ENCODE peak calls at places on chromosomes 5 and 9, in six cellular contexts. X, Z, K, V, U and G are unnamed samples.

GRCh38 chr5:68251804-68252648 is 36.5 kb downstream of the PIK3R1 start:
- DNase-seq in V (no peak), K (no peak), Z (no peak), X (peak; percentile 69), U (no peak), G (no peak)

GRCh38 chr5:180345781-180346180 is 7.4 kb downstream of the GFPT2 start:
- DNase-seq in X (no peak), K (no peak), Z (no peak), U (no peak), V (no peak), G (no peak)

GRCh38 chr9:93236541-93237206 is 52.7 kb downstream of the WNK2 start:
- DNase-seq in K (no peak), V (no peak), X (no peak), Z (no peak), U (no peak), G (no peak)

GRCh38 chr9:111148994-111149759 is 110.9 kb upstream of the LPAR1 start:
- DNase-seq in V (no peak), U (no peak), X (peak; percentile 27), K (no peak), Z (no peak), G (no peak)

GRCh38 chr5:32522429-32523143 is 62.8 kb upstream of the SUB1 start:
- DNase-seq in U (no peak), K (no peak), V (peak; percentile 95), X (peak; percentile 15), Z (no peak), G (no peak)

GRCh38 chr9:2179557-2179956 is 164.4 kb downstream of the SMARCA2 start:
- DNase-seq in U (no peak), V (no peak), Z (no peak), K (no peak), X (peak; percentile 33), G (no peak)

GRCh38 chr9:95363051-95363841 is 45.7 kb upstream of the FANCC start:
- DNase-seq in K (no peak), U (no peak), V (no peak), X (peak; percentile 12), Z (no peak), G (no peak)

GRCh38 chr9:23962101-23962500 is 136.1 kb upstream of the ELAVL2 start:
- DNase-seq in U (no peak), Z (peak; percentile 84), K (no peak), V (no peak), X (no peak), G (no peak)